ENCODE peak calls at places on chromosomes 1 and 21, in seven cellular contexts. One of them, this sample, is unnamed.

GRCh38 chr1:102970496-102971078 is 137.7 kb downstream of the COL11A1 start:
- DNase-seq in smooth muscle cell of the brain vasculature: peak; percentile 18
- DNase-seq in NCI-H2081: peak; percentile 50
- DNase-seq in effector CD4-positive, alpha-beta T cell: no peak
- DNase-seq in NCI-H1105 treated with DMSO at 0.1 percent for 48 hours: peak; percentile 33
- DNase-seq in stimulated activated CD4-positive, alpha-beta T cell treated with anti-CD3 and anti-CD28 coated beads, Interleukin-15, amount 100 ng/mL, for 1 hour: no peak
- DNase-seq in GM23338: peak; percentile 93
- DNase-seq in this sample: no peak

GRCh38 chr1:53376742-53377437 is 49.0 kb upstream of the LRP8 start:
- DNase-seq in GM23338: peak; percentile 52
- DNase-seq in NCI-H2081: peak; percentile 35
- DNase-seq in NCI-H1105 treated with DMSO at 0.1 percent for 48 hours: peak; percentile 5
- DNase-seq in stimulated activated CD4-positive, alpha-beta T cell treated with anti-CD3 and anti-CD28 coated beads, Interleukin-15, amount 100 ng/mL, for 1 hour: no peak
- DNase-seq in effector CD4-positive, alpha-beta T cell: no peak
- DNase-seq in smooth muscle cell of the brain vasculature: no peak
- DNase-seq in this sample: no peak

GRCh38 chr21:24042687-24043086 is 1564.6 kb downstream of the MRPL39 start:
- DNase-seq in GM23338: no peak
- DNase-seq in stimulated activated CD4-positive, alpha-beta T cell treated with anti-CD3 and anti-CD28 coated beads, Interleukin-15, amount 100 ng/mL, for 1 hour: no peak
- DNase-seq in NCI-H1105 treated with DMSO at 0.1 percent for 48 hours: no peak
- DNase-seq in effector CD4-positive, alpha-beta T cell: no peak
- DNase-seq in smooth muscle cell of the brain vasculature: no peak
- DNase-seq in NCI-H2081: no peak
- DNase-seq in this sample: no peak

GRCh38 chr1:29271724-29272123 is 35.4 kb downstream of the PTPRU start:
- DNase-seq in stimulated activated CD4-positive, alpha-beta T cell treated with anti-CD3 and anti-CD28 coated beads, Interleukin-15, amount 100 ng/mL, for 1 hour: no peak
- DNase-seq in NCI-H1105 treated with DMSO at 0.1 percent for 48 hours: no peak
- DNase-seq in NCI-H2081: no peak
- DNase-seq in smooth muscle cell of the brain vasculature: no peak
- DNase-seq in effector CD4-positive, alpha-beta T cell: no peak
- DNase-seq in GM23338: peak; percentile 93
- DNase-seq in this sample: no peak

GRCh38 chr1:116218922-116219321 is 107.7 kb downstream of the MAB21L3 start:
- DNase-seq in GM23338: no peak
- DNase-seq in smooth muscle cell of the brain vasculature: no peak
- DNase-seq in NCI-H2081: no peak
- DNase-seq in effector CD4-positive, alpha-beta T cell: no peak
- DNase-seq in NCI-H1105 treated with DMSO at 0.1 percent for 48 hours: no peak
- DNase-seq in stimulated activated CD4-positive, alpha-beta T cell treated with anti-CD3 and anti-CD28 coated beads, Interleukin-15, amount 100 ng/mL, for 1 hour: no peak
- DNase-seq in this sample: no peak

GRCh38 chr1:63630666-63631065 is 37.5 kb downstream of the PGM1 start:
- DNase-seq in stimulated activated CD4-positive, alpha-beta T cell treated with anti-CD3 and anti-CD28 coated beads, Interleukin-15, amount 100 ng/mL, for 1 hour: no peak
- DNase-seq in NCI-H2081: no peak
- DNase-seq in effector CD4-positive, alpha-beta T cell: no peak
- DNase-seq in NCI-H1105 treated with DMSO at 0.1 percent for 48 hours: no peak
- DNase-seq in GM23338: no peak
- DNase-seq in smooth muscle cell of the brain vasculature: no peak
- DNase-seq in this sample: no peak

GRCh38 chr1:100077525-100077924 is 55.2 kb downstream of the SASS6 start:
- DNase-seq in stimulated activated CD4-positive, alpha-beta T cell treated with anti-CD3 and anti-CD28 coated beads, Interleukin-15, amount 100 ng/mL, for 1 hour: no peak
- DNase-seq in smooth muscle cell of the brain vasculature: peak; percentile 24
- DNase-seq in effector CD4-positive, alpha-beta T cell: no peak
- DNase-seq in GM23338: no peak
- DNase-seq in NCI-H2081: no peak
- DNase-seq in NCI-H1105 treated with DMSO at 0.1 percent for 48 hours: no peak
- DNase-seq in this sample: no peak

GRCh38 chr1:178238722-178239510 is 145.0 kb downstream of the RASAL2 start:
- DNase-seq in NCI-H1105 treated with DMSO at 0.1 percent for 48 hours: no peak
- DNase-seq in smooth muscle cell of the brain vasculature: peak; percentile 58
- DNase-seq in NCI-H2081: no peak
- DNase-seq in effector CD4-positive, alpha-beta T cell: no peak
- DNase-seq in GM23338: no peak
- DNase-seq in stimulated activated CD4-positive, alpha-beta T cell treated with anti-CD3 and anti-CD28 coated beads, Interleukin-15, amount 100 ng/mL, for 1 hour: no peak
- DNase-seq in this sample: no peak

GRCh38 chr21:31459457-31459856 is 115.4 kb upstream of the TIAM1 start:
- DNase-seq in smooth muscle cell of the brain vasculature: no peak
- DNase-seq in NCI-H2081: no peak
- DNase-seq in GM23338: peak; percentile 66
- DNase-seq in effector CD4-positive, alpha-beta T cell: no peak
- DNase-seq in NCI-H1105 treated with DMSO at 0.1 percent for 48 hours: no peak
- DNase-seq in stimulated activated CD4-positive, alpha-beta T cell treated with anti-CD3 and anti-CD28 coated beads, Interleukin-15, amount 100 ng/mL, for 1 hour: no peak
- DNase-seq in this sample: no peak

GRCh38 chr1:157725214-157725577 is 24.6 kb upstream of the FCRL3 start:
- DNase-seq in NCI-H2081: no peak
- DNase-seq in NCI-H1105 treated with DMSO at 0.1 percent for 48 hours: no peak
- DNase-seq in stimulated activated CD4-positive, alpha-beta T cell treated with anti-CD3 and anti-CD28 coated beads, Interleukin-15, amount 100 ng/mL, for 1 hour: no peak
- DNase-seq in smooth muscle cell of the brain vasculature: no peak
- DNase-seq in effector CD4-positive, alpha-beta T cell: no peak
- DNase-seq in GM23338: no peak
- DNase-seq in this sample: no peak

This sample was measured in T follicular helper cell.